ENCODE peak calls at places on chromosomes 4 and X, in six cellular contexts. One of them, this sample, is unnamed.

GRCh38 chrX:19893722-19894121 is 6.3 kb upstream of the SH3KBP1 start:
- DNase-seq in neuronal stem cell: no peak
- DNase-seq in head of caudate nucleus: no peak
- DNase-seq in dermis blood vessel endothelial cell: peak
- DNase-seq in MM.1S: no peak
- DNase-seq in Kasumi-1: no peak
- DNase-seq in this sample: no peak

GRCh38 chr4:124907881-124908280 is 195.3 kb upstream of the ANKRD50 start:
- DNase-seq in neuronal stem cell: no peak
- DNase-seq in head of caudate nucleus: no peak
- DNase-seq in dermis blood vessel endothelial cell: no peak
- DNase-seq in MM.1S: no peak
- DNase-seq in Kasumi-1: no peak
- DNase-seq in this sample: no peak

GRCh38 chr4:88230953-88231835 is 53.2 kb downstream of the PPM1K start:
- DNase-seq in neuronal stem cell: no peak
- DNase-seq in head of caudate nucleus: no peak
- DNase-seq in dermis blood vessel endothelial cell: peak
- DNase-seq in MM.1S: no peak
- DNase-seq in Kasumi-1: no peak
- DNase-seq in this sample: no peak

GRCh38 chrX:110397353-110397752 is 38.7 kb downstream of the RTL9 start:
- DNase-seq in neuronal stem cell: no peak
- DNase-seq in head of caudate nucleus: no peak
- DNase-seq in dermis blood vessel endothelial cell: no peak
- DNase-seq in MM.1S: no peak
- DNase-seq in Kasumi-1: no peak
- DNase-seq in this sample: no peak

GRCh38 chr4:89123418-89123817 is 12.1 kb downstream of the TIGD2 start:
- DNase-seq in neuronal stem cell: no peak
- DNase-seq in head of caudate nucleus: no peak
- DNase-seq in dermis blood vessel endothelial cell: no peak
- DNase-seq in MM.1S: no peak
- DNase-seq in Kasumi-1: no peak
- DNase-seq in this sample: no peak

GRCh38 chrX:14529288-14529989 is at the start of gene GLRA2:
- DNase-seq in neuronal stem cell: peak
- DNase-seq in head of caudate nucleus: no peak
- DNase-seq in dermis blood vessel endothelial cell: peak
- DNase-seq in MM.1S: peak
- DNase-seq in Kasumi-1: peak
- DNase-seq in this sample: no peak

GRCh38 chr4:123624959-123625358 is 228.4 kb downstream of the SPRY1 start:
- DNase-seq in neuronal stem cell: no peak
- DNase-seq in head of caudate nucleus: no peak
- DNase-seq in dermis blood vessel endothelial cell: no peak
- DNase-seq in MM.1S: peak
- DNase-seq in Kasumi-1: no peak
- DNase-seq in this sample: no peak

GRCh38 chrX:47217121-47217851 is 1.2 kb upstream of the CDK16 start:
- DNase-seq in neuronal stem cell: no peak
- DNase-seq in head of caudate nucleus: no peak
- DNase-seq in dermis blood vessel endothelial cell: peak
- DNase-seq in MM.1S: no peak
- DNase-seq in Kasumi-1: peak
- DNase-seq in this sample: no peak

GRCh38 chr4:41452484-41453225 is 85.3 kb upstream of the LIMCH1 start:
- DNase-seq in neuronal stem cell: no peak
- DNase-seq in head of caudate nucleus: no peak
- DNase-seq in dermis blood vessel endothelial cell: no peak
- DNase-seq in MM.1S: no peak
- DNase-seq in Kasumi-1: peak
- DNase-seq in this sample: no peak

GRCh38 chr4:140395668-140396067 is 22.2 kb downstream of the SCOC start:
- DNase-seq in neuronal stem cell: no peak
- DNase-seq in head of caudate nucleus: no peak
- DNase-seq in dermis blood vessel endothelial cell: no peak
- DNase-seq in MM.1S: no peak
- DNase-seq in Kasumi-1: no peak
- DNase-seq in this sample: no peak

GRCh38 chrX:131226591-131226990 is 62.5 kb downstream of the IGSF1 start:
- DNase-seq in neuronal stem cell: no peak
- DNase-seq in head of caudate nucleus: no peak
- DNase-seq in dermis blood vessel endothelial cell: no peak
- DNase-seq in MM.1S: no peak
- DNase-seq in Kasumi-1: no peak
- DNase-seq in this sample: no peak

GRCh38 chrX:119647552-119648420 is 41.6 kb upstream of the NKRF start:
- DNase-seq in neuronal stem cell: no peak
- DNase-seq in head of caudate nucleus: no peak
- DNase-seq in dermis blood vessel endothelial cell: no peak
- DNase-seq in MM.1S: peak
- DNase-seq in Kasumi-1: no peak
- DNase-seq in this sample: no peak

GRCh38 chr4:8185280-8185679 is 13.8 kb upstream of the SH3TC1 start:
- DNase-seq in neuronal stem cell: no peak
- DNase-seq in head of caudate nucleus: no peak
- DNase-seq in dermis blood vessel endothelial cell: no peak
- DNase-seq in MM.1S: no peak
- DNase-seq in Kasumi-1: no peak
- DNase-seq in this sample: no peak

GRCh38 chrX:43655151-43655676 is 885 bp upstream of the MAOA start:
- DNase-seq in neuronal stem cell: no peak
- DNase-seq in head of caudate nucleus: peak
- DNase-seq in dermis blood vessel endothelial cell: peak
- DNase-seq in MM.1S: peak
- DNase-seq in Kasumi-1: peak
- DNase-seq in this sample: peak

GRCh38 chr4:3257691-3258482 is 8.9 kb downstream of the MSANTD1 start:
- DNase-seq in neuronal stem cell: no peak
- DNase-seq in head of caudate nucleus: peak
- DNase-seq in dermis blood vessel endothelial cell: peak
- DNase-seq in MM.1S: no peak
- DNase-seq in Kasumi-1: no peak
- DNase-seq in this sample: no peak

GRCh38 chr4:94459462-94460161 is 7.9 kb downstream of the PDLIM5 start:
- DNase-seq in neuronal stem cell: no peak
- DNase-seq in head of caudate nucleus: no peak
- DNase-seq in dermis blood vessel endothelial cell: no peak
- DNase-seq in MM.1S: peak
- DNase-seq in Kasumi-1: no peak
- DNase-seq in this sample: no peak

GRCh38 chr4:19300213-19300612 is 951.5 kb upstream of the SLIT2 start:
- DNase-seq in neuronal stem cell: no peak
- DNase-seq in head of caudate nucleus: no peak
- DNase-seq in dermis blood vessel endothelial cell: no peak
- DNase-seq in MM.1S: no peak
- DNase-seq in Kasumi-1: no peak
- DNase-seq in this sample: no peak

GRCh38 chr4:41866799-41867677 is 68.2 kb upstream of the TMEM33 start:
- DNase-seq in neuronal stem cell: no peak
- DNase-seq in head of caudate nucleus: no peak
- DNase-seq in dermis blood vessel endothelial cell: no peak
- DNase-seq in MM.1S: no peak
- DNase-seq in Kasumi-1: no peak
- DNase-seq in this sample: no peak

GRCh38 chr4:86448891-86449290 is 89.0 kb upstream of the MAPK10 start:
- DNase-seq in neuronal stem cell: no peak
- DNase-seq in head of caudate nucleus: no peak
- DNase-seq in dermis blood vessel endothelial cell: no peak
- DNase-seq in MM.1S: no peak
- DNase-seq in Kasumi-1: no peak
- DNase-seq in this sample: no peak

GRCh38 chrX:4110964-4111363 is 397.5 kb upstream of the PRKX start:
- DNase-seq in neuronal stem cell: no peak
- DNase-seq in head of caudate nucleus: no peak
- DNase-seq in dermis blood vessel endothelial cell: no peak
- DNase-seq in MM.1S: no peak
- DNase-seq in Kasumi-1: no peak
- DNase-seq in this sample: no peak

GRCh38 chr4:5165419-5166369 is 114.4 kb downstream of the STK32B start:
- DNase-seq in neuronal stem cell: no peak
- DNase-seq in head of caudate nucleus: no peak
- DNase-seq in dermis blood vessel endothelial cell: peak
- DNase-seq in MM.1S: no peak
- DNase-seq in Kasumi-1: no peak
- DNase-seq in this sample: no peak

GRCh38 chr4:48439988-48440387 is 43.2 kb upstream of the SLC10A4 start:
- DNase-seq in neuronal stem cell: no peak
- DNase-seq in head of caudate nucleus: peak
- DNase-seq in dermis blood vessel endothelial cell: no peak
- DNase-seq in MM.1S: no peak
- DNase-seq in Kasumi-1: no peak
- DNase-seq in this sample: no peak

GRCh38 chr4:76639292-76639691 is 204.3 kb downstream of the SHROOM3 start:
- DNase-seq in neuronal stem cell: no peak
- DNase-seq in head of caudate nucleus: no peak
- DNase-seq in dermis blood vessel endothelial cell: peak
- DNase-seq in MM.1S: no peak
- DNase-seq in Kasumi-1: no peak
- DNase-seq in this sample: no peak

GRCh38 chrX:134469481-134469880 is 9.5 kb downstream of the HPRT1 start:
- DNase-seq in neuronal stem cell: no peak
- DNase-seq in head of caudate nucleus: no peak
- DNase-seq in dermis blood vessel endothelial cell: peak
- DNase-seq in MM.1S: no peak
- DNase-seq in Kasumi-1: peak
- DNase-seq in this sample: no peak

GRCh38 chr4:140099993-140100392 is 54.0 kb downstream of the MAML3 start:
- DNase-seq in neuronal stem cell: no peak
- DNase-seq in head of caudate nucleus: peak
- DNase-seq in dermis blood vessel endothelial cell: peak
- DNase-seq in MM.1S: no peak
- DNase-seq in Kasumi-1: peak
- DNase-seq in this sample: peak

GRCh38 chr4:176653406-176654220 is 139.1 kb downstream of the VEGFC start:
- DNase-seq in neuronal stem cell: no peak
- DNase-seq in head of caudate nucleus: no peak
- DNase-seq in dermis blood vessel endothelial cell: no peak
- DNase-seq in MM.1S: no peak
- DNase-seq in Kasumi-1: no peak
- DNase-seq in this sample: no peak

This sample was measured in C1 segment of cervical spinal cord.